ENCODE peak calls at places on chromosomes 6 and 20, in seven cellular contexts. One of them, this sample, is unnamed.
A peak's percentile ranks its signal among the peaks of the same experiment; 100 is the strongest.

GRCh38 chr20:5353624-5354496 is 37.1 kb upstream of the PROKR2 start:
- DNase-seq in cardiac fibroblast: peak; percentile 49
- DNase-seq in fibroblast of mammary gland: peak; percentile 33
- DNase-seq in HFF-Myc: peak; percentile 25
- DNase-seq in thoracic aorta: no peak
- DNase-seq in mammary epithelial cell: peak; percentile 67
- DNase-seq in psoas muscle: no peak
- DNase-seq in this sample: no peak

GRCh38 chr20:51500311-51500710 is 42.2 kb downstream of the NFATC2 start:
- DNase-seq in cardiac fibroblast: no peak
- DNase-seq in fibroblast of mammary gland: no peak
- DNase-seq in HFF-Myc: no peak
- DNase-seq in thoracic aorta: no peak
- DNase-seq in mammary epithelial cell: peak; percentile 85
- DNase-seq in psoas muscle: no peak
- DNase-seq in this sample: peak; percentile 87

GRCh38 chr6:39904946-39905639 is 29.2 kb downstream of the MOCS1 start:
- DNase-seq in cardiac fibroblast: no peak
- DNase-seq in fibroblast of mammary gland: no peak
- DNase-seq in HFF-Myc: no peak
- DNase-seq in thoracic aorta: no peak
- DNase-seq in mammary epithelial cell: no peak
- DNase-seq in psoas muscle: no peak
- DNase-seq in this sample: no peak

GRCh38 chr6:27019651-27020552 is 227.6 kb upstream of the PRSS16 start:
- DNase-seq in cardiac fibroblast: peak; percentile 94
- DNase-seq in fibroblast of mammary gland: peak; percentile 93
- DNase-seq in HFF-Myc: peak; percentile 88
- DNase-seq in thoracic aorta: peak; percentile 62
- DNase-seq in mammary epithelial cell: peak; percentile 90
- DNase-seq in psoas muscle: peak; percentile 88
- DNase-seq in this sample: peak; percentile 82

GRCh38 chr20:35398660-35399144 is 13.1 kb downstream of the UQCC1 start:
- DNase-seq in cardiac fibroblast: peak; percentile 92
- DNase-seq in fibroblast of mammary gland: peak; percentile 67
- DNase-seq in HFF-Myc: no peak
- DNase-seq in thoracic aorta: no peak
- DNase-seq in mammary epithelial cell: no peak
- DNase-seq in psoas muscle: no peak
- DNase-seq in this sample: no peak

GRCh38 chr6:159760602-159761057 is 1.2 kb upstream of the ACAT2 start:
- DNase-seq in cardiac fibroblast: peak; percentile 78
- DNase-seq in fibroblast of mammary gland: peak; percentile 33
- DNase-seq in HFF-Myc: no peak
- DNase-seq in thoracic aorta: no peak
- DNase-seq in mammary epithelial cell: peak; percentile 44
- DNase-seq in psoas muscle: no peak
- DNase-seq in this sample: no peak

GRCh38 chr6:135673671-135674309 is 176.2 kb upstream of the AHI1 start:
- DNase-seq in cardiac fibroblast: no peak
- DNase-seq in fibroblast of mammary gland: peak; percentile 58
- DNase-seq in HFF-Myc: no peak
- DNase-seq in thoracic aorta: no peak
- DNase-seq in mammary epithelial cell: no peak
- DNase-seq in psoas muscle: peak; percentile 9
- DNase-seq in this sample: no peak

GRCh38 chr20:18916886-18917785 is 103.6 kb downstream of the SCP2D1 start:
- DNase-seq in cardiac fibroblast: no peak
- DNase-seq in fibroblast of mammary gland: no peak
- DNase-seq in HFF-Myc: no peak
- DNase-seq in thoracic aorta: no peak
- DNase-seq in mammary epithelial cell: no peak
- DNase-seq in psoas muscle: no peak
- DNase-seq in this sample: no peak

GRCh38 chr6:163711615-163712568 is 297.4 kb downstream of the QKI start:
- DNase-seq in cardiac fibroblast: no peak
- DNase-seq in fibroblast of mammary gland: peak; percentile 97
- DNase-seq in HFF-Myc: peak; percentile 59
- DNase-seq in thoracic aorta: no peak
- DNase-seq in mammary epithelial cell: no peak
- DNase-seq in psoas muscle: peak; percentile 95
- DNase-seq in this sample: no peak

GRCh38 chr6:121780325-121781313 is 345.2 kb downstream of the GJA1 start:
- DNase-seq in cardiac fibroblast: peak; percentile 95
- DNase-seq in fibroblast of mammary gland: peak; percentile 98
- DNase-seq in HFF-Myc: peak; percentile 72
- DNase-seq in thoracic aorta: peak; percentile 67
- DNase-seq in mammary epithelial cell: peak; percentile 89
- DNase-seq in psoas muscle: peak; percentile 95
- DNase-seq in this sample: no peak

GRCh38 chr6:20319520-20320357 is 81.9 kb upstream of the E2F3 start:
- DNase-seq in cardiac fibroblast: no peak
- DNase-seq in fibroblast of mammary gland: no peak
- DNase-seq in HFF-Myc: no peak
- DNase-seq in thoracic aorta: no peak
- DNase-seq in mammary epithelial cell: no peak
- DNase-seq in psoas muscle: peak; percentile 58
- DNase-seq in this sample: peak; percentile 83

GRCh38 chr20:36832791-36833190 is 43.1 kb upstream of the TLDC2 start:
- DNase-seq in cardiac fibroblast: no peak
- DNase-seq in fibroblast of mammary gland: no peak
- DNase-seq in HFF-Myc: no peak
- DNase-seq in thoracic aorta: no peak
- DNase-seq in mammary epithelial cell: no peak
- DNase-seq in psoas muscle: no peak
- DNase-seq in this sample: no peak

GRCh38 chr20:36833275-36834020 is 42.5 kb upstream of the TLDC2 start:
- DNase-seq in cardiac fibroblast: no peak
- DNase-seq in fibroblast of mammary gland: peak; percentile 65
- DNase-seq in HFF-Myc: no peak
- DNase-seq in thoracic aorta: no peak
- DNase-seq in mammary epithelial cell: no peak
- DNase-seq in psoas muscle: no peak
- DNase-seq in this sample: no peak

GRCh38 chr20:36836591-36837329 is 39.2 kb upstream of the TLDC2 start:
- DNase-seq in cardiac fibroblast: peak; percentile 61
- DNase-seq in fibroblast of mammary gland: peak; percentile 71
- DNase-seq in HFF-Myc: no peak
- DNase-seq in thoracic aorta: no peak
- DNase-seq in mammary epithelial cell: no peak
- DNase-seq in psoas muscle: no peak
- DNase-seq in this sample: peak; percentile 81

GRCh38 chr20:36835453-36836198 is 40.3 kb upstream of the TLDC2 start:
- DNase-seq in cardiac fibroblast: peak; percentile 96
- DNase-seq in fibroblast of mammary gland: peak; percentile 95
- DNase-seq in HFF-Myc: peak; percentile 89
- DNase-seq in thoracic aorta: peak; percentile 89
- DNase-seq in mammary epithelial cell: peak; percentile 93
- DNase-seq in psoas muscle: peak; percentile 94
- DNase-seq in this sample: peak; percentile 98

DNA sequence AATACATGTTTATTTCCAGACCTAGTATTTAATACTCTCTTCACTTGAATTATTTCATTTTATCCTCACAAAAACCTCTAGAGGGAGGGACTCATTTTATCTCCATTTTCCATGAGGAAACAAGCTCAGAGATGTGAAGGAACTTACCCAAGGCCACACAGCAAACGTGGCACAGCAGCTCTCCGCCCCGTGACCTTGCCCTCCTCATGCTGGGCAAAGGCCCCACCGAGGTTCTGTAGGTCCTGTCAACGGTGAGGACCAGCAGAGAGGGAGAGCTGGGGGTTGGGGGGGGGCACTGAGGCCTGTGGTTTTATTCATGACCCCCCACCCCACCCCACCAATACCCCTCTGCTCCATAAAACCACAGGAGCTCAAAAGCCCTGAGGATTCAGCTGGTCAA is 40.9 kb upstream of the TLDC2 start:
- DNase-seq in cardiac fibroblast: no peak
- DNase-seq in fibroblast of mammary gland: no peak
- DNase-seq in HFF-Myc: no peak
- DNase-seq in thoracic aorta: no peak
- DNase-seq in mammary epithelial cell: no peak
- DNase-seq in psoas muscle: no peak
- DNase-seq in this sample: no peak
- TF ChIP-seq CTCF in cardiac fibroblast: no peak
- TF ChIP-seq CTCF in fibroblast of mammary gland: no peak
- TF ChIP-seq CTCF in HFF-Myc: no peak
- TF ChIP-seq CTCF in thoracic aorta: no peak
- TF ChIP-seq CTCF in mammary epithelial cell: no peak
- TF ChIP-seq CTCF in psoas muscle: no peak
- TF ChIP-seq CTCF in this sample: no peak

GRCh38 chr6:34583461-34583860 is 27.3 kb upstream of the SPDEF start:
- DNase-seq in cardiac fibroblast: no peak
- DNase-seq in fibroblast of mammary gland: no peak
- DNase-seq in HFF-Myc: no peak
- DNase-seq in thoracic aorta: no peak
- DNase-seq in mammary epithelial cell: no peak
- DNase-seq in psoas muscle: no peak
- DNase-seq in this sample: peak; percentile 34
- TF ChIP-seq CTCF in cardiac fibroblast: peak; percentile 27
- TF ChIP-seq CTCF in fibroblast of mammary gland: peak; percentile 22
- TF ChIP-seq CTCF in HFF-Myc: peak; percentile 22
- TF ChIP-seq CTCF in thoracic aorta: no peak
- TF ChIP-seq CTCF in mammary epithelial cell: peak; percentile 38
- TF ChIP-seq CTCF in psoas muscle: no peak
- TF ChIP-seq CTCF in this sample: peak; percentile 5

DNA sequence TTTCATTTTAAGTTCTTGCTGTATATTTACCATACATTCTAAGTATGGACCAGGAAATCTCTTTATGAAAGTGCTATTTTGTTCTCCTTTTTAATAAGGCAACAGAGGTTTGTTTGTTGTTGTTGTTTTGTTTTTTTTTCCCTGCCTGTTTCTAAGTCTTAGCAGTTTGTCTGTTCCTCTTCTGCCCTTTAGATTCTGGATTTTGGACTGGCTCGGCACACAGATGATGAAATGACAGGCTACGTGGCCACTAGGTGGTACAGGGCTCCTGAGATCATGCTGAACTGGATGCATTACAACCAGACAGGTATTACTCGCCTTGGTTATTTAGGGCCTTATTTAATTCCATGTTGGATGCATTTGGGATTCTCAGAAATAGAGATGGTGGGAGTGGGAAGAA is 48.0 kb downstream of the MAPK14 start:
- DNase-seq in cardiac fibroblast: no peak
- DNase-seq in fibroblast of mammary gland: no peak
- DNase-seq in HFF-Myc: no peak
- DNase-seq in thoracic aorta: no peak
- DNase-seq in mammary epithelial cell: no peak
- DNase-seq in psoas muscle: no peak
- DNase-seq in this sample: no peak
- TF ChIP-seq CTCF in cardiac fibroblast: no peak
- TF ChIP-seq CTCF in fibroblast of mammary gland: no peak
- TF ChIP-seq CTCF in HFF-Myc: no peak
- TF ChIP-seq CTCF in thoracic aorta: no peak
- TF ChIP-seq CTCF in mammary epithelial cell: no peak
- TF ChIP-seq CTCF in psoas muscle: no peak
- TF ChIP-seq CTCF in this sample: no peak

GRCh38 chr6:141077355-141078333 is 1055.1 kb upstream of the GJE1 start:
- DNase-seq in cardiac fibroblast: peak; percentile 18
- DNase-seq in fibroblast of mammary gland: peak; percentile 26
- DNase-seq in HFF-Myc: peak; percentile 11
- DNase-seq in thoracic aorta: no peak
- DNase-seq in mammary epithelial cell: peak; percentile 10
- DNase-seq in psoas muscle: no peak
- DNase-seq in this sample: peak; percentile 5
- TF ChIP-seq CTCF in cardiac fibroblast: peak; percentile 7
- TF ChIP-seq CTCF in fibroblast of mammary gland: peak; percentile 26
- TF ChIP-seq CTCF in HFF-Myc: peak; percentile 36
- TF ChIP-seq CTCF in thoracic aorta: no peak
- TF ChIP-seq CTCF in mammary epithelial cell: peak; percentile 33
- TF ChIP-seq CTCF in psoas muscle: no peak
- TF ChIP-seq CTCF in this sample: no peak

GRCh38 chr20:39105551-39105950 is 143.4 kb downstream of the DHX35 start:
- DNase-seq in cardiac fibroblast: no peak
- DNase-seq in fibroblast of mammary gland: no peak
- DNase-seq in HFF-Myc: no peak
- DNase-seq in thoracic aorta: no peak
- DNase-seq in mammary epithelial cell: no peak
- DNase-seq in psoas muscle: no peak
- DNase-seq in this sample: no peak

GRCh38 chr20:39106791-39107190 is 144.6 kb downstream of the DHX35 start:
- DNase-seq in cardiac fibroblast: no peak
- DNase-seq in fibroblast of mammary gland: no peak
- DNase-seq in HFF-Myc: no peak
- DNase-seq in thoracic aorta: no peak
- DNase-seq in mammary epithelial cell: no peak
- DNase-seq in psoas muscle: no peak
- DNase-seq in this sample: no peak

GRCh38 chr20:39108746-39109145 is 146.6 kb downstream of the DHX35 start:
- DNase-seq in cardiac fibroblast: peak; percentile 11
- DNase-seq in fibroblast of mammary gland: peak; percentile 44
- DNase-seq in HFF-Myc: no peak
- DNase-seq in thoracic aorta: no peak
- DNase-seq in mammary epithelial cell: peak; percentile 17
- DNase-seq in psoas muscle: no peak
- DNase-seq in this sample: no peak

GRCh38 chr20:39109933-39110818 is 148.0 kb downstream of the DHX35 start:
- DNase-seq in cardiac fibroblast: no peak
- DNase-seq in fibroblast of mammary gland: no peak
- DNase-seq in HFF-Myc: no peak
- DNase-seq in thoracic aorta: no peak
- DNase-seq in mammary epithelial cell: no peak
- DNase-seq in psoas muscle: no peak
- DNase-seq in this sample: no peak

GRCh38 chr20:39107741-39108140 is 145.6 kb downstream of the DHX35 start:
- DNase-seq in cardiac fibroblast: no peak
- DNase-seq in fibroblast of mammary gland: no peak
- DNase-seq in HFF-Myc: no peak
- DNase-seq in thoracic aorta: no peak
- DNase-seq in mammary epithelial cell: no peak
- DNase-seq in psoas muscle: no peak
- DNase-seq in this sample: no peak
- TF ChIP-seq CTCF in cardiac fibroblast: no peak
- TF ChIP-seq CTCF in fibroblast of mammary gland: no peak
- TF ChIP-seq CTCF in HFF-Myc: no peak
- TF ChIP-seq CTCF in thoracic aorta: no peak
- TF ChIP-seq CTCF in mammary epithelial cell: no peak
- TF ChIP-seq CTCF in psoas muscle: no peak
- TF ChIP-seq CTCF in this sample: no peak

This sample was measured in GM13976.